ENCODE peak calls at places on chromosomes 16 and 17, in nine cellular contexts. S, I, N, L, Z, W, O, T and C are unnamed samples. For H3K36me3, the result is how much of the 10 kb centered on the place peaks cover.

GRCh38 chr16:81558444-81559175 is 114.0 kb downstream of the CMIP start:
- DNase-seq in S (no peak), O (no peak), W (no peak), I (peak), N (peak), T (no peak), L (no peak), Z (peak), C (no peak)

GRCh38 chr16:86565644-86566511 is 751 bp upstream of the FOXC2 start:
- DNase-seq in L (no peak), O (no peak), T (no peak), N (no peak), Z (peak), I (no peak), W (no peak), S (no peak), C (no peak)

GRCh38 chr16:16036359-16036792 is 87.0 kb downstream of the ABCC1 start:
- DNase-seq in Z (no peak), N (no peak), O (peak), L (no peak), S (no peak), I (no peak), W (no peak), T (no peak), C (no peak)

GRCh38 chr16:84379731-84380369 is 11.5 kb downstream of the ATP2C2 start:
- DNase-seq in W (peak), S (no peak), O (no peak), N (no peak), Z (no peak), L (no peak), I (no peak), T (no peak), C (no peak)

GRCh38 chr17:67475161-67475887 is 98.2 kb downstream of the PITPNC1 start:
- DNase-seq in Z (no peak), I (peak), T (peak), O (no peak), S (peak), N (peak), L (peak), W (peak), C (no peak)

GRCh38 chr16:89863741-89864391 is 9.5 kb upstream of the TCF25 start:
- DNase-seq in T (peak), S (no peak), W (no peak), I (no peak), Z (no peak), L (peak), N (peak), O (no peak), C (no peak)

GRCh38 chr16:87322833-87323726 is 5.9 kb upstream of the C16orf95 start:
- DNase-seq in W (no peak), I (peak), S (no peak), O (no peak), N (no peak), L (no peak), T (no peak), Z (peak), C (no peak)

GRCh38 chr17:72677108-72677507 is 415.4 kb downstream of the SLC39A11 start:
- DNase-seq in O (no peak), N (no peak), W (no peak), L (no peak), T (no peak), S (no peak), I (no peak), Z (no peak), C (no peak)

GRCh38 chr17:35147313-35147982 is at the start of gene UNC45B:
- DNase-seq in S (no peak), N (no peak), L (no peak), T (no peak), Z (no peak), I (no peak), W (no peak), O (no peak), C (no peak)

GRCh38 chr17:42458497-42459255 is at the start of gene ATP6V0A1:
- DNase-seq in W (peak), Z (peak), I (peak), T (peak), L (peak), N (peak), O (peak), S (peak), C (no peak)

GRCh38 chr17:59859444-59860025 is 33.2 kb downstream of the TUBD1 start:
- DNase-seq in N (no peak), Z (no peak), I (no peak), L (peak), T (peak), W (peak), O (no peak), S (no peak), C (no peak)

GRCh38 chr16:58492735-58493134 is 7.2 kb upstream of the NDRG4 start:
- DNase-seq in L (no peak), Z (no peak), N (no peak), I (no peak), W (no peak), O (no peak), T (no peak), S (no peak), C (no peak)

GRCh38 chr16:28494141-28494851 is at the start of gene APOBR:
- DNase-seq in S (peak), I (peak), O (no peak), T (peak), L (no peak), W (no peak), N (peak), Z (peak), C (no peak)

GRCh38 chr16:3609895-3610697 is 1.3 kb downstream of the SLX4 start:
- DNase-seq in W (no peak), T (no peak), N (no peak), Z (no peak), O (no peak), L (no peak), I (no peak), S (no peak), C (no peak)

GRCh38 chr16:22638393-22639206 is 127.9 kb downstream of the NPIPB5 start:
- DNase-seq in Z (no peak), T (no peak), S (no peak), O (no peak), N (no peak), I (no peak), W (no peak), L (no peak), C (peak)

DNA sequence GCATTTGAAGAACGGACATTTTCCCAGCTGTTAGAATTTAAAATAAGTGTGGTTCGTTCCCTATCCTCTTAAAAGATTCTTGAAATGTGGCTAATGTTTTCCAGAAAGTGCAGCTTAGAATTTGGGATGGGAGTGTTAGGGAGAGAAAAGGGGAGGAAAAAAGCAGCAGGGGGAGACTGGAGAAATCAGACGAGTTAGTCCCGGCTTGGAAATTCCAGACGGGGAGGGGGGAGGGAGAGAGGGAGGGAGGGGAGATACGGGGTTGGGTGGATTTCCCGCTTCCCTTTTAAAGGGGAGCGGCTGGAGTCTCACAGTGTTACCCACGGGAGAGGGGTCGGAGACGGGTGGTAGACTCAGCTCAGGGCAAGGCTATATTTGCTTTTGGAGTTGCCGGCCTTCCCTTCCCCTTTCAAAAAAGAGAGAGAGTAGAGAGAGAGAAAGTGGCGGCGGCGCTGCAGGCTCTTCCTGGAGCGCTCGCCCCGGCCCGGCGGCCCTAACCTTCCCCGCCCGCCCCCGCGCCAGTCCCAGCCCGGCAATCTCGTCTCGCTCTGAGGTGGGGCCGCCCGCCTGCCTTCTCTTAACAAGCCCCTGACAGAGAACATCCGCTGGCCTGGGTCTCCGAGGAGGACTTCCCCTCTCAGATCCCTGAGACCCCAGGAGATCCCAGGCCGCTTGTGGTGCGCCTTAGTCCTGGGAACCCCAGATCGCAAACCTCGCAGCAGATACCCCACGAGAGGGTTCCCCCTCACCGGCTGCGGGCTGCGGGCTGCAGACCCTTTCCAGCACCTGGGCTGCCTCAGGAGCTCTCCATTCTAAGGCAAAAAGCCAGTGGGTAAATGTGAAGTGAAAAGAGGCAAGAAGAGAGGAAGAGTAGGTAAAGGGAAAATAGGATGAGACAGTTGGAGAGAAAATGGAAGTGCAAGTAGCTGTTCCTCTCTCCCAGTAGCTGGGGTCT is 6.6 kb downstream of the IGF2BP1 start:
- DNase-seq in W (peak), T (no peak), I (no peak), S (peak), Z (peak), L (peak), N (no peak), O (no peak), C (no peak)
- H3K36me3 ChIP-seq in W (half or more), T (under half), I (under half), S (under half), Z (under half), L (under half), N (under half), O (under half), C (under half)

GRCh38 chr17:4090898-4091297 is 51.9 kb downstream of the ZZEF1 start:
- DNase-seq in N (no peak), O (no peak), W (no peak), I (no peak), T (no peak), L (peak), Z (no peak), S (no peak), C (no peak)

GRCh38 chr17:4082136-4082924 is 60.5 kb downstream of the ZZEF1 start:
- DNase-seq in O (no peak), T (no peak), L (no peak), Z (no peak), W (no peak), I (no peak), N (no peak), S (no peak), C (no peak)

GRCh38 chr17:4083173-4083572 is 59.7 kb downstream of the ZZEF1 start:
- DNase-seq in W (no peak), N (no peak), I (no peak), L (no peak), O (no peak), Z (no peak), S (no peak), T (no peak), C (no peak)

GRCh38 chr17:4086041-4086483 is 56.8 kb downstream of the ZZEF1 start:
- DNase-seq in O (no peak), I (no peak), L (no peak), S (no peak), T (no peak), N (no peak), W (no peak), Z (no peak), C (no peak)

DNA sequence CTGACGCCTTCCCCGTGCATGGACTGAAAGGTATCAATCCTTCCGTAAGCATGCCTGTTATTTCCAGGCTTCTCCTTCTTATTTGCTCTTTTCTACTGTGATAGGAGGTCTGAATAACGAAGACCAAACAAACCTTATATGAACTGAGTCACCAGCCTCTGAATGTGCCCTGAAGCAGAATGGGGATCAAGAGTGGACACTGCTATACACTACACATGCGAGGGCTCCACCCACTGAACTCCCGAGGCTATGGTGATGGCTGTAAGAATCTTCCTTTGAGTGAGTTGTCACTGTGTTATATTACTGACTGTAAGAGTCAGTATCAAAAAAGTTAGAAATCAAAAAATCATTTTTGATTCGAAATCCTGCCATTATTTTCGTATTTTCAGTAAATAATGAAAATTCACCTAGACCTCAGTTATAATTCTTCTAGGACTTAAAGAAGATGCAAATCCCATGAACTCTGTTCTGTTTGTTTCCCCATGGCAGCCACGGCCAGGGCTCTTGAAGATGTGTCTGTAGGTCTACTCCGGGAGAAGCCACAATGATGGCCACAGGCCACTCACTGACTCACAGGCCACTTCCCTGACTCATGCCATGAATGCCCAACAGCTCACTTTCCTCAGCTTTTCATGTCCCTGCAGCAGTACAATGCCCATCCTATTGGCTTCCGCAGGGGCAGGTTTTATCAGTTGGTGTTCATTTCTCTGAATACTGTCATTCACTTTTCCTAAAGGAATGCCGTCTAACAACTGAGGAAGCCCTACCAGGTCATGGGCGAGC is 54.7 kb downstream of the ZZEF1 start:
- DNase-seq in O (no peak), N (no peak), L (peak), S (no peak), Z (no peak), I (no peak), T (no peak), W (no peak), C (no peak)
- H3K36me3 ChIP-seq in O (under half), N (under half), L (half or more), S (half or more), Z (under half), I (under half), T (under half), W (under half), C (under half)

GRCh38 chr16:74926832-74927231 is 58.1 kb downstream of the WDR59 start:
- DNase-seq in T (no peak), O (no peak), I (no peak), Z (no peak), L (no peak), N (no peak), W (no peak), S (no peak), C (no peak)

GRCh38 chr16:74923766-74924460 is 61.0 kb downstream of the WDR59 start:
- DNase-seq in N (no peak), L (no peak), T (no peak), O (no peak), I (no peak), S (no peak), Z (no peak), W (no peak), C (no peak)

GRCh38 chr16:74921051-74921450 is 63.9 kb downstream of the WDR59 start:
- DNase-seq in O (no peak), I (no peak), S (no peak), L (no peak), Z (no peak), N (no peak), T (no peak), W (no peak), C (no peak)

DNA sequence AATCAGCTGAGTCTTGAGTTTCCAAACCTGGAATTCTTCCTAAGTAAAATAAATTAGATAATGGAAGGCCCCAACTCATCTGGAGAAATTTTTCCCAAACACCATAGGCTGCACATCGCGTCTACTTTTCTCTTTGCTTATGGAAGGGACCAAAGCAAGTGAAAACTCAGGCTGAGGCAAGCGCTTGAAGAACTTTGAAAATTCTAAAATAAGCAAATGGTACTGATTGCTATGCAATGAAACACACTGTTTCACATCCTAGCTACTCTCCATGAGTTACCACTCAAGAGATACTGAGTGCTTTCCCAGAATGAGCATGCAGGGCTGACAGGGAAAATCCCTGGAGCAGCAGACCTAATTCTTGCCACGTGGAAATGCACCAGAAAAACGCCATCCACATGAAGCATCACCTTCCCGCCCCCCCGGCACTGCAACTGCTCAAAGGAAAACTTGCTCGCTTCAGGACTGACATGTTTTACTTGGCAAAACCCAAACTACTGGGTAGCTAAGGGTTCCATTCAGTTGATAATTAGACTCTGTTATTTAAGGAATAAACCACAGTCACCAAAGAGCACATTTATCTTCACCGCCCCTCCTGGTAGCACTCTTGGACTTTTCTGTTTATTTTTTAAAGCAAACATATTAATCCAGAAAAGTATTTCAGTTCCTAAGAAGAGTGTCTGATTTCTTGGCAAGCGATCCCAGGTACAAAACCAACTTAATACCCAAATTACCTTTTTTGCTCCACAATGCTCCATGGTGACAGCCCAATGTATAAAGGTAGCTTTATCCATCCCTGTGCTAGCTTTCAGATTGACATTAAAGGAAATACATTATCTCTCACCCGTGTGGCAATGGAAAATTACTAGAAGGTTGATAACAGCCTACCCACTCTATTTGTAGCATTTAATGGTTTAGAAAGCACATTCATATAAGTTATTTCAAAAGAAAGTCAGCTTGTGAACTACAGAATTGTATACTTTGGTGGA is 62.5 kb downstream of the WDR59 start:
- DNase-seq in O (no peak), T (no peak), S (no peak), I (no peak), W (no peak), N (peak), L (no peak), Z (no peak), C (no peak)
- H3K36me3 ChIP-seq in O (under half), T (under half), S (half or more), I (under half), W (under half), N (under half), L (under half), Z (under half), C (under half)

GRCh38 chr17:2433696-2434095 is 32.8 kb upstream of the MNT start:
- DNase-seq in N (no peak), T (no peak), S (no peak), Z (no peak), I (no peak), W (no peak), O (no peak), L (no peak), C (no peak)

GRCh38 chr17:2438823-2439222 is 38.0 kb upstream of the MNT start:
- DNase-seq in O (no peak), S (no peak), I (no peak), W (no peak), N (no peak), T (no peak), Z (no peak), L (peak), C (no peak)

GRCh38 chr17:2435181-2435741 is 34.4 kb upstream of the MNT start:
- DNase-seq in W (no peak), T (no peak), Z (no peak), L (peak), N (no peak), I (no peak), S (no peak), O (peak), C (no peak)

GRCh38 chr17:2436516-2436915 is 35.7 kb upstream of the MNT start:
- DNase-seq in S (no peak), I (no peak), L (no peak), O (no peak), T (no peak), W (no peak), Z (no peak), N (no peak), C (no peak)

GRCh38 chr17:2435852-2436251 is 35.0 kb upstream of the MNT start:
- DNase-seq in W (no peak), S (no peak), Z (no peak), N (no peak), I (no peak), T (no peak), O (no peak), L (no peak), C (no peak)
- H3K36me3 ChIP-seq in W (under half), S (half or more), Z (under half), N (under half), I (under half), T (under half), O (under half), L (under half), C (under half)

DNA sequence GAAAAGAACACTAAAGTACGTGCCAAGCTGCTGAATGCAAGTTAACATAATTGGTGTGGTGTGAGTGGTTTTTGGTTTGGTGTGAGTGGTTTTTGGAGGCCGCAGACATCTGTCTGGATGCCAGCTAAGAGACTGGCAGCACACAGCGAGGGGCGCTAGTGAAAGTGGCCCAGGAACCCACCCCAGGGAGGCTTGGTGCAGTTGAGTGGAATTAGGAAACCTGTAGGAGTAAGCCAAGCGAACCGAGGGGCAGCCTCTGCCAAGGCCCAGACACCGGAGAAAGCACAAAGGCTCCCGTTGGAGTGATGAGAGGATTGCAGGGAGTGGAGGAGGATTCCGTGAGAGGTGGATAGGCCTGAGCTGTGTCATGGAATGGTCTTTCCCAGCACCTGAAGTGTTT is 24.6 kb upstream of the SLC5A11 start:
- DNase-seq in L (no peak), W (no peak), T (no peak), Z (no peak), O (no peak), I (no peak), N (no peak), S (no peak), C (no peak)
- H3K36me3 ChIP-seq in L (half or more), W (half or more), T (half or more), Z (under half), O (under half), I (under half), N (under half), S (half or more), C (under half)

DNA sequence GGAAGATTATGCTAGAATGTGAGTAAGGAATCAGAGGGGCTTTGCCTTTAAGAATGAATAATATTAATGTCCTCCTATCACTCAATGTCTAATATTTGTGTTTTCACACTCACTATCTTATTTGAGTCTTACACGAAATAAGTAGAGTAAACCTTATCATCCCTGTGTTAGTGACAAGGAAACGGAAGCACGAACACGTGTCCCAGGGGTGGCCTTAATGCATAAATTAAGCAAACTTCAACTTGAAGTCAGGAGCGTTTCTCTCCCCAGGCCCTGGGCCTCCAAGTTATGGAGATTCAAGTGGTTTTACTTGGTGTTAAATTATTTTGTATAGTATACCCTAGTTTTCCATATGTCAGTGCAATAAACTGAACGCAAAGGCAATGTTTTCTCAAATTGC is 96.0 kb downstream of the WDR59 start:
- DNase-seq in O (no peak), Z (no peak), I (no peak), L (no peak), S (no peak), T (peak), W (no peak), N (no peak), C (no peak)
- H3K36me3 ChIP-seq in O (under half), Z (under half), I (under half), L (half or more), S (half or more), T (under half), W (under half), N (under half), C (under half)